ENCODE peak calls at places on chromosome 22, in four cellular contexts. C is psoas muscle, R is IMR-90, G is fibroblast of lung. Z is an unnamed sample.

GRCh38 chr22:44037519-44038370 is 13.6 kb downstream of the PARVB start:
- DNase-seq in C (peak; percentile 50), R (peak; percentile 97), G (peak; percentile 96), Z (peak; percentile 86)

GRCh38 chr22:22682807-22683667 is 38.6 kb downstream of the GGTLC2 start:
- DNase-seq in C (no peak), R (peak; percentile 65), G (peak; percentile 24), Z (no peak)

GRCh38 chr22:22910272-22911240 is 22.9 kb downstream of the IGLL5 start:
- DNase-seq in C (no peak), R (no peak), G (no peak), Z (no peak)

GRCh38 chr22:27075028-27075678 is 417.8 kb downstream of the MIAT start:
- DNase-seq in C (no peak), R (no peak), G (no peak), Z (no peak)

GRCh38 chr22:39520874-39521857 is 804 bp downstream of the ATF4 start:
- DNase-seq in C (peak; percentile 86), R (peak; percentile 73), G (peak; percentile 70), Z (no peak)

GRCh38 chr22:33579448-33580093 is 340.7 kb downstream of the LARGE1 start:
- DNase-seq in C (peak; percentile 29), R (peak; percentile 38), G (peak; percentile 20), Z (no peak)

GRCh38 chr22:39904864-39905263 is 4.0 kb downstream of the GRAP2 start:
- DNase-seq in C (no peak), R (no peak), G (no peak), Z (no peak)

GRCh38 chr22:43464809-43465208 is 53.0 kb downstream of the MPPED1 start:
- DNase-seq in C (no peak), R (no peak), G (no peak), Z (no peak)

GRCh38 chr22:44139773-44140172 is 41.0 kb upstream of the PARVG start:
- DNase-seq in C (no peak), R (no peak), G (no peak), Z (no peak)

GRCh38 chr22:36022162-36022561 is 6.5 kb downstream of the RBFOX2 start:
- DNase-seq in C (no peak), R (peak; percentile 90), G (peak; percentile 70), Z (peak; percentile 73)

DNA sequence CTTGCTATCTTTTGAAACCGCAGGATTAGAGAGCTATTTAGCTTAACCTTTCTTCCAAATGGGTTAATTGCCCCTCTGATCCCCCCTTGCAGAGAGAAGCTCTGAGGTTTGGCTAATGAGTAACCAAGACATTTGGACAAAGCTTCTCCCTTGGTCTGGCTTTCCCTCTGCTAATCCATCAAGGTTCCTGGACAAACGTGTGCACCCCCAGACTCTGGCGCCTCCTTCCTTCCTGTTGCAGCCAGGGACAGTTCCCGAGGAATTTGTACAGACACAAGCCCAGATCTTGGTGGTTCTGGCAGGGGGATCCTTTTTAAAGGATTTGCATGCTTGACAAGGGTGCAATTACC is 1.6 kb downstream of the KIAA1671 start:
- DNase-seq in C (no peak), R (no peak), G (peak; percentile 38), Z (no peak)
- H3K27ac ChIP-seq in C (peak overlapping the region; percentile 54), R (no peak overlapping the region), G (no peak overlapping the region), Z (no peak overlapping the region)

GRCh38 chr22:50530857-50531545 is 1.2 kb upstream of the TYMP start:
- DNase-seq in C (peak; percentile 85), R (peak; percentile 63), G (peak; percentile 75), Z (no peak)

GRCh38 chr22:50531546-50532352 is 1.9 kb upstream of the TYMP start:
- DNase-seq in C (peak; percentile 84), R (peak; percentile 41), G (peak; percentile 54), Z (no peak)

GRCh38 chr22:50532353-50532700 is 2.5 kb upstream of the TYMP start:
- DNase-seq in C (no peak), R (no peak), G (no peak), Z (no peak)

GRCh38 chr22:50535113-50535512 is 5.3 kb upstream of the TYMP start:
- DNase-seq in C (no peak), R (no peak), G (no peak), Z (no peak)

DNA sequence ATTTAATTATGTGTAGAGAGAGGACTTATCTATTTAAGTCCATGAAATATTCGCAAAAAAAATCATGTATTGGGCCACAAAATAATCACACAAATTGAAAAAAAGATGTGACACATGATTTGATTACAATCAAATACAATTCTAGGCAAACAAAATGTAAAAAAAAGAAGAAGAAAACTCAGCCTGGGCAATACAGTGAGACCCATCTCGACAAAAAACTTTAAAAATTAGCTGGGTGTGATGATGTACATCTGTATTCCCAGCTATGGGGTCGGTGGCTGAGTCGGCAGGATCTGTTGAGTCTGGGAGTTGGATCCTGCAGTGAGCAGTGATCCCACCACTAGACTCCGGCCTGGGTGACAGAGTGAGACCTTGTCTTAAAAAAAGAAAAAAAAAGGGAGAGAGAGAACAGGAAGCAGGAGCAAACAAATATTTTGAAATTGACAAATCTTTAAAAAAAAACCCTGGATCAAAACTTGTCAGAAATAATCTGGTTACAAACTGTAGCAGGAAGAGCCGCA is 3.1 kb upstream of the TYMP start:
- DNase-seq in C (no peak), R (no peak), G (no peak), Z (no peak)
- H3K27ac ChIP-seq in C (peak overlapping the region; percentile 79), R (no peak overlapping the region), G (no peak overlapping the region), Z (no peak overlapping the region)

GRCh38 chr22:25741692-25742626 is at the start of gene MYO18B:
- DNase-seq in C (peak; percentile 80), R (no peak), G (peak; percentile 36), Z (no peak)
- H3K27ac ChIP-seq in C (peak within 1 kb of the TSS; percentile 98), R (no peak within 1 kb of the TSS), G (no peak within 1 kb of the TSS), Z (no peak within 1 kb of the TSS)

GRCh38 chr22:17057959-17058814 is 26.6 kb upstream of the IL17RA start:
- DNase-seq in C (peak; percentile 40), R (peak; percentile 73), G (peak; percentile 60), Z (peak; percentile 46)

GRCh38 chr22:17065433-17065832 is 19.4 kb upstream of the IL17RA start:
- DNase-seq in C (peak; percentile 42), R (no peak), G (no peak), Z (no peak)

GRCh38 chr22:17060126-17060525 is 24.7 kb upstream of the IL17RA start:
- DNase-seq in C (no peak), R (no peak), G (no peak), Z (no peak)

GRCh38 chr22:17064498-17065100 is 20.2 kb upstream of the IL17RA start:
- DNase-seq in C (no peak), R (no peak), G (no peak), Z (no peak)

DNA sequence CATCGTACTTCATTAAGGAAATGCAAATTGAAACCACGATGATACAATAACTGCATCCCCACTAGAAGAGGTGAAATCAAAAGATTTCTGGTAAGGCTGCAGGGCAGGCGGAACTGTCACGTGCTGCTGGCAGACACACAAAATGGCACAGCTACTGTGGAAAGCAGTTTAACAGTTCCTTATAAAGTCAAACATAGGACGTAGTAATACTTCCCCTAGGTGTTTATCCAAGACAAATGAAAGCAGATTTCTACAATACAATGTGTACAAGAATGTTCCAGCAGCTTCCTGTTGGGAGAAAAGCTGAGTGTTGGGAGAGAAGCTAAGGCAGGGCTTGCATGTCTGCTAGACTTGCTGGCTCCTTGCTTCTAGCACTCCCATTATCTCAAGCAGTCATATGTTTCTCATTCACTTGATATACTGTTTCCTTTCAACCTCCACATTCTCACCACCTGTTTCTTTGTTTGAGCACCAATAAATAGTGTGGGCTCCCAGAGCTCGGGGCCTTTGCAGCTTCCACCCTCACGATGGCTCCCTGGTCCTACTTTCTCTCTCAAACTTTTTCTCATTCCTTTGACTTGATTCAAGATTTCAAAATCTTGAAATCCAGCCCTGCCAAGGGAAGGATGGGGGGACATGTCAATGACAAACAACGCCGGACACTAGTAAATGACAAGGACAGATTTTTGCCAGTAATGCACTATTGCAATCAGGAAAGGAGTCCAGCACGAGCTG is 21.3 kb upstream of the IL17RA start:
- DNase-seq in C (no peak), R (no peak), G (no peak), Z (no peak)
- H3K27ac ChIP-seq in C (no peak overlapping the region), R (no peak overlapping the region), G (no peak overlapping the region), Z (no peak overlapping the region)

GRCh38 chr22:21626735-21627469 is 2.9 kb downstream of the YDJC start:
- DNase-seq in C (no peak), R (no peak), G (no peak), Z (no peak)
- H3K27ac ChIP-seq in C (no peak overlapping the region), R (no peak overlapping the region), G (no peak overlapping the region), Z (no peak overlapping the region)

GRCh38 chr22:25970348-25970995 is 198.8 kb upstream of the SEZ6L start:
- DNase-seq in C (peak; percentile 22), R (no peak), G (no peak), Z (no peak)
- H3K27ac ChIP-seq in C (peak overlapping the region; percentile 9), R (no peak overlapping the region), G (no peak overlapping the region), Z (no peak overlapping the region)

GRCh38 chr22:20573830-20574615 is 66.6 kb downstream of the MED15 start:
- DNase-seq in C (no peak), R (no peak), G (no peak), Z (no peak)
- H3K27ac ChIP-seq in C (no peak overlapping the region), R (peak overlapping the region; percentile 76), G (peak overlapping the region; percentile 60), Z (peak overlapping the region; percentile 52)

DNA sequence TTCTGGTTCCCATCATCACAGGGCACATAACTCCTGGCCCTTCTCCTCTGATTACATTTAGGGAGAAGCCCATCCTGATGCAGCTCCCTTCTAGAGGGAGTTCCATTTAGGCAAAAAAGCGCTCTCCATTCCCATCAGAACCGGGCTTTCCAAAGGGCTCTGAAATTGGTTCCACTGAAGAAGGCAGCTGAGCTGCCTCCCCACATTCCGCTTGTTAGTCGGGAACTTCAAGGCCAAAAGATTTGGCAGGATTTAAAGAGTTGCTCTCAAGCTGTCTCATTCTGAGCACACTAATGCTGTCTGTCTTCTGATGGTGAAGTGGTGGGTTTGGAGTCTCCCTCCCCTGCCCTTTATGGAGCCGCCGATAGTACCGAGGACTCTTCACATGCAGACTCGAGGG is 26.7 kb upstream of the CABP7 start:
- DNase-seq in C (no peak), R (no peak), G (no peak), Z (no peak)
- H3K27ac ChIP-seq in C (no peak overlapping the region), R (no peak overlapping the region), G (no peak overlapping the region), Z (no peak overlapping the region)

GRCh38 chr22:45531441-45531840 is 28.8 kb downstream of the FBLN1 start:
- DNase-seq in C (no peak), R (no peak), G (no peak), Z (no peak)
- H3K27ac ChIP-seq in C (no peak overlapping the region), R (peak overlapping the region; percentile 10), G (no peak overlapping the region), Z (peak overlapping the region; percentile 21)

GRCh38 chr22:41638124-41638523 is 17.0 kb downstream of the XRCC6 start:
- DNase-seq in C (no peak), R (no peak), G (no peak), Z (no peak)
- H3K27ac ChIP-seq in C (no peak overlapping the region), R (no peak overlapping the region), G (no peak overlapping the region), Z (no peak overlapping the region)